ENCODE peak calls at places on chromosomes 16 and 17, in four cellular contexts. N is WTC11; Z is upper lobe of right lung; S is stimulated activated CD8-positive, alpha-beta memory T cell treated with anti-CD3 and anti-CD28 coated beads, Interleukin-15, amount 100 ng/mL, for 24 hours. Y is an unnamed sample.

GRCh38 chr16:5028950-5029475 is 4.7 kb downstream of the NAGPA start:
- DNase-seq in N (no peak), Z (no peak), S (no peak), Y (no peak)

GRCh38 chr16:12017583-12017982 is 41.0 kb downstream of the SNX29 start:
- DNase-seq in N (no peak), Z (no peak), S (no peak), Y (no peak)

GRCh38 chr16:1964046-1964505 is 550 bp downstream of the RPS2 start:
- DNase-seq in N (no peak), Z (no peak), S (peak; percentile 44), Y (no peak)

GRCh38 chr17:1905190-1905919 is 75.5 kb downstream of the RPA1 start:
- DNase-seq in N (no peak), Z (no peak), S (no peak), Y (no peak)

GRCh38 chr16:84423416-84423837 is 55.1 kb downstream of the ATP2C2 start:
- DNase-seq in N (no peak), Z (peak; percentile 1), S (no peak), Y (no peak)

GRCh38 chr17:4945176-4945943 is 3.0 kb downstream of the PFN1 start:
- DNase-seq in N (no peak), Z (peak; percentile 75), S (peak; percentile 51), Y (no peak)

GRCh38 chr17:62968445-62968923 is 2.4 kb downstream of the TANC2 start:
- DNase-seq in N (peak; percentile 29), Z (no peak), S (no peak), Y (no peak)

GRCh38 chr17:16158721-16159120 is 56.6 kb downstream of the NCOR1 start:
- DNase-seq in N (no peak), Z (no peak), S (no peak), Y (no peak)

GRCh38 chr17:80251966-80252365 is 8.7 kb upstream of the RNF213 start:
- DNase-seq in N (no peak), Z (no peak), S (no peak), Y (no peak)

GRCh38 chr17:66963521-66964082 is 905 bp upstream of the CACNG4 start:
- DNase-seq in N (no peak), Z (no peak), S (no peak), Y (no peak)

GRCh38 chr16:66619036-66619435 is 14.5 kb downstream of the CMTM3 start:
- DNase-seq in N (no peak), Z (no peak), S (no peak), Y (no peak)

Y was measured in thoracic aorta.